ENCODE peak calls at places on chromosomes 5 and 9, in six cellular contexts. One of them, this sample, is unnamed.
A peak's percentile ranks its signal among the peaks of the same experiment; 100 is the strongest.

GRCh38 chr9:132169672-132170392 is 8.0 kb downstream of the NTNG2 start:
- DNase-seq in aorta: peak; percentile 85
- DNase-seq in fibroblast of pulmonary artery: peak; percentile 65
- DNase-seq in SW480: peak; percentile 57
- DNase-seq in nucleus accumbens: no peak
- DNase-seq in naive thymus-derived CD4-positive, alpha-beta T cell: peak; percentile 50
- DNase-seq in this sample: peak; percentile 82

GRCh38 chr9:133854785-133855184 is 116.6 kb upstream of the SARDH start:
- DNase-seq in aorta: no peak
- DNase-seq in naive thymus-derived CD4-positive, alpha-beta T cell: no peak
- DNase-seq in nucleus accumbens: no peak
- DNase-seq in fibroblast of pulmonary artery: no peak
- DNase-seq in SW480: no peak
- DNase-seq in this sample: no peak

GRCh38 chr5:42943931-42944631 is 96.0 kb downstream of the ANXA2R start:
- DNase-seq in nucleus accumbens: no peak
- DNase-seq in SW480: no peak
- DNase-seq in naive thymus-derived CD4-positive, alpha-beta T cell: no peak
- DNase-seq in aorta: no peak
- DNase-seq in fibroblast of pulmonary artery: no peak
- DNase-seq in this sample: no peak

GRCh38 chr9:78470741-78471140 is 173.8 kb downstream of the PSAT1 start:
- DNase-seq in SW480: no peak
- DNase-seq in nucleus accumbens: no peak
- DNase-seq in naive thymus-derived CD4-positive, alpha-beta T cell: no peak
- DNase-seq in fibroblast of pulmonary artery: no peak
- DNase-seq in aorta: no peak
- DNase-seq in this sample: no peak

GRCh38 chr9:470041-470781 is 255.5 kb downstream of the DOCK8 start:
- DNase-seq in naive thymus-derived CD4-positive, alpha-beta T cell: peak; percentile 85
- DNase-seq in aorta: peak; percentile 95
- DNase-seq in nucleus accumbens: peak; percentile 63
- DNase-seq in fibroblast of pulmonary artery: peak; percentile 74
- DNase-seq in SW480: peak; percentile 80
- DNase-seq in this sample: no peak

GRCh38 chr9:14322211-14323082 is 8.5 kb upstream of the NFIB start:
- DNase-seq in aorta: peak; percentile 97
- DNase-seq in naive thymus-derived CD4-positive, alpha-beta T cell: peak; percentile 49
- DNase-seq in fibroblast of pulmonary artery: peak; percentile 96
- DNase-seq in nucleus accumbens: peak; percentile 83
- DNase-seq in SW480: peak; percentile 78
- DNase-seq in this sample: peak; percentile 77

GRCh38 chr9:7984713-7985112 is 185.1 kb upstream of the DMAC1 start:
- DNase-seq in nucleus accumbens: no peak
- DNase-seq in aorta: no peak
- DNase-seq in naive thymus-derived CD4-positive, alpha-beta T cell: no peak
- DNase-seq in SW480: no peak
- DNase-seq in fibroblast of pulmonary artery: no peak
- DNase-seq in this sample: no peak

GRCh38 chr5:119945696-119946095 is 316.3 kb downstream of the FAM170A start:
- DNase-seq in naive thymus-derived CD4-positive, alpha-beta T cell: no peak
- DNase-seq in aorta: no peak
- DNase-seq in SW480: no peak
- DNase-seq in fibroblast of pulmonary artery: no peak
- DNase-seq in nucleus accumbens: no peak
- DNase-seq in this sample: no peak

GRCh38 chr9:137027369-137028012 is 546 bp downstream of the ABCA2 start:
- DNase-seq in fibroblast of pulmonary artery: no peak
- DNase-seq in aorta: no peak
- DNase-seq in naive thymus-derived CD4-positive, alpha-beta T cell: no peak
- DNase-seq in SW480: peak; percentile 29
- DNase-seq in nucleus accumbens: no peak
- DNase-seq in this sample: peak; percentile 78

This sample was measured in H54.